ENCODE peak calls at places on chromosomes 11 and 22, in ten cellular contexts. Y is activated T-cell treated with anti-CD3 and anti-CD28 coated beads, Interleukin-2, amount 50 U/mL, for 1 hour; H is RWPE1; J is T-helper 2 cell; B is posterior vena cava; L is nucleus accumbens; Z is globus pallidus; O is Ammon's horn; U is NCI-H1105 treated with DMSO at 0.1 percent for 48 hours; K is HTR-8/SVneo. E is an unnamed sample.
A peak's percentile ranks its signal among the peaks of the same experiment; 100 is the strongest.

GRCh38 chr11:79100093-79100704 is 340.6 kb downstream of the TENM4 start:
- DNase-seq in H (peak; percentile 76), Z (no peak), L (no peak), U (peak; percentile 35), Y (no peak), O (peak; percentile 63), B (no peak), J (no peak), K (peak; percentile 60), E (no peak)

GRCh38 chr22:27747396-27748256 is 53.9 kb downstream of the MN1 start:
- DNase-seq in K (peak; percentile 14), Y (no peak), B (peak; percentile 67), Z (no peak), L (no peak), O (no peak), U (no peak), H (no peak), J (no peak), E (no peak)

GRCh38 chr11:43574949-43575915 is 105.3 kb upstream of the HSD17B12 start:
- DNase-seq in H (no peak), U (peak; percentile 72), J (no peak), B (no peak), Z (no peak), O (peak; percentile 69), K (no peak), Y (no peak), L (peak; percentile 53), E (no peak)

GRCh38 chr11:65454696-65455456 is 32.3 kb downstream of the NEAT1 start:
- DNase-seq in Y (peak; percentile 88), B (peak; percentile 96), J (peak; percentile 76), U (peak; percentile 85), O (peak; percentile 88), Z (peak; percentile 90), L (peak; percentile 90), H (peak; percentile 87), K (peak; percentile 98), E (peak; percentile 79)

GRCh38 chr11:116613201-116613910 is 159.4 kb downstream of the BUD13 start:
- DNase-seq in B (no peak), J (no peak), O (no peak), Z (no peak), L (no peak), Y (no peak), U (no peak), H (no peak), K (no peak), E (no peak)

GRCh38 chr11:58688779-58689503 is 42.8 kb downstream of the GLYAT start:
- DNase-seq in J (no peak), B (no peak), O (no peak), K (no peak), L (no peak), H (peak; percentile 57), Y (no peak), Z (no peak), U (no peak), E (no peak)

GRCh38 chr22:49513358-49513851 is 314.3 kb downstream of the BRD1 start:
- DNase-seq in Z (no peak), H (no peak), O (no peak), Y (no peak), K (no peak), L (no peak), U (no peak), J (no peak), B (no peak), E (peak; percentile 7)

GRCh38 chr11:44531116-44531504 is 34.4 kb upstream of the CD82 start:
- DNase-seq in L (no peak), Y (no peak), U (no peak), O (no peak), K (no peak), H (no peak), Z (no peak), J (no peak), B (no peak), E (no peak)

GRCh38 chr22:23467721-23468294 is 112.3 kb downstream of the IGLL1 start:
- DNase-seq in Z (no peak), O (no peak), K (no peak), H (no peak), L (no peak), Y (no peak), U (no peak), J (no peak), B (no peak), E (no peak)

GRCh38 chr11:68358416-68358815 is 46.0 kb downstream of the LRP5 start:
- DNase-seq in J (no peak), B (no peak), H (no peak), O (no peak), K (no peak), Y (no peak), U (no peak), L (no peak), Z (no peak), E (no peak)

GRCh38 chr11:118928870-118929495 is 3.3 kb upstream of the BCL9L start:
- DNase-seq in B (peak; percentile 88), U (peak; percentile 87), O (peak; percentile 64), L (peak; percentile 77), H (peak; percentile 62), Y (no peak), J (peak; percentile 34), K (peak; percentile 73), Z (peak; percentile 65), E (peak; percentile 43)

GRCh38 chr22:17376950-17377349 is 7.7 kb downstream of the CECR2 start:
- DNase-seq in L (no peak), B (no peak), H (no peak), Y (no peak), K (no peak), U (no peak), O (no peak), Z (no peak), J (no peak), E (no peak)

GRCh38 chr11:88101881-88102594 is 73.2 kb downstream of the RAB38 start:
- DNase-seq in B (no peak), H (no peak), O (no peak), U (no peak), J (no peak), K (no peak), Y (no peak), Z (no peak), L (no peak), E (no peak)

GRCh38 chr22:45548991-45549736 is 46.5 kb downstream of the FBLN1 start:
- DNase-seq in L (no peak), K (no peak), Y (no peak), H (peak; percentile 48), U (no peak), Z (no peak), B (no peak), O (no peak), J (no peak), E (no peak)

GRCh38 chr22:44428941-44429615 is 69.0 kb downstream of the RTL6 start:
- DNase-seq in B (peak; percentile 47), O (no peak), K (no peak), L (no peak), U (no peak), Y (no peak), J (no peak), Z (no peak), H (no peak), E (no peak)

GRCh38 chr22:50699754-50700386 is 27.2 kb downstream of the SHANK3 start:
- DNase-seq in J (no peak), Y (no peak), L (no peak), Z (no peak), O (no peak), B (peak; percentile 58), K (no peak), U (no peak), H (no peak), E (no peak)

GRCh38 chr11:65849366-65849765 is 8.6 kb downstream of the CFL1 start:
- DNase-seq in J (no peak), B (peak; percentile 77), Z (no peak), Y (no peak), O (no peak), U (no peak), H (no peak), K (no peak), L (no peak), E (no peak)

GRCh38 chr11:22787565-22788162 is 41.9 kb downstream of the SVIP start:
- DNase-seq in J (no peak), U (peak; percentile 65), B (no peak), Z (peak; percentile 76), H (peak; percentile 34), L (peak; percentile 1), Y (no peak), O (peak; percentile 77), K (peak; percentile 39), E (peak; percentile 59)

GRCh38 chr11:35322321-35322979 is 96.9 kb downstream of the SLC1A2 start:
- DNase-seq in H (no peak), Y (no peak), B (no peak), U (peak; percentile 67), Z (no peak), K (no peak), L (no peak), J (no peak), O (no peak), E (no peak)

GRCh38 chr11:20647976-20648565 is 21.3 kb upstream of the NELL1 start:
- DNase-seq in U (peak; percentile 68), K (peak; percentile 54), Y (no peak), L (peak; percentile 23), J (no peak), B (no peak), O (peak; percentile 73), H (peak; percentile 57), Z (peak; percentile 45), E (no peak)

GRCh38 chr11:65491163-65491465 is 7.7 kb upstream of the MALAT1 start:
- DNase-seq in O (no peak), L (no peak), Y (no peak), J (no peak), H (no peak), K (no peak), B (no peak), U (no peak), Z (no peak), E (no peak)

GRCh38 chr22:19996694-19997384 is 19.8 kb downstream of the ARVCF start:
- DNase-seq in J (no peak), L (no peak), Z (no peak), H (no peak), K (no peak), Y (no peak), O (no peak), U (no peak), B (peak; percentile 79), E (no peak)

GRCh38 chr22:19875061-19875530 is 20.4 kb upstream of the GNB1L start:
- DNase-seq in O (no peak), H (no peak), U (no peak), Z (no peak), L (no peak), K (no peak), B (peak; percentile 68), Y (no peak), J (no peak), E (no peak)

E was measured in naive thymus-derived CD8-positive, alpha-beta T cell.